ENCODE peak calls at places on chromosomes 7 and 10, in eight cellular contexts. One of them, this sample, is unnamed.

GRCh38 chr7:136865777-136866176 is 2.7 kb upstream of the CHRM2 start:
- DNase-seq in hepatocyte: no peak
- DNase-seq in neural progenitor cell: no peak
- DNase-seq in GM23248: no peak
- DNase-seq in GM23338: no peak
- DNase-seq in HCT116: no peak
- DNase-seq in OCI-LY7: no peak
- DNase-seq in SK-N-SH: no peak
- DNase-seq in this sample: peak

GRCh38 chr10:45408421-45409319 is 34.7 kb downstream of the ALOX5 start:
- DNase-seq in HCT116: no peak
- DNase-seq in neural progenitor cell: no peak
- DNase-seq in GM23338: no peak
- DNase-seq in hepatocyte: no peak
- DNase-seq in GM23248: no peak
- DNase-seq in SK-N-SH: no peak
- DNase-seq in OCI-LY7: no peak
- DNase-seq in this sample: peak

GRCh38 chr10:112981553-112981952 is 31.5 kb downstream of the TCF7L2 start:
- DNase-seq in SK-N-SH: peak
- DNase-seq in OCI-LY7: peak
- DNase-seq in HCT116: no peak
- DNase-seq in GM23338: no peak
- DNase-seq in GM23248: no peak
- DNase-seq in neural progenitor cell: no peak
- DNase-seq in hepatocyte: no peak
- DNase-seq in this sample: peak

GRCh38 chr10:47114680-47115186 is 185.3 kb upstream of the GDF10 start:
- DNase-seq in GM23248: no peak
- DNase-seq in hepatocyte: no peak
- DNase-seq in GM23338: no peak
- DNase-seq in HCT116: no peak
- DNase-seq in SK-N-SH: no peak
- DNase-seq in neural progenitor cell: no peak
- DNase-seq in OCI-LY7: no peak
- DNase-seq in this sample: no peak

GRCh38 chr10:50593523-50593922 is 30.2 kb downstream of the SGMS1 start:
- DNase-seq in GM23248: peak
- DNase-seq in GM23338: no peak
- DNase-seq in hepatocyte: no peak
- DNase-seq in HCT116: no peak
- DNase-seq in OCI-LY7: no peak
- DNase-seq in neural progenitor cell: no peak
- DNase-seq in SK-N-SH: no peak
- DNase-seq in this sample: no peak

GRCh38 chr7:2017914-2018785 is 214.6 kb downstream of the MAD1L1 start:
- DNase-seq in GM23338: no peak
- DNase-seq in GM23248: no peak
- DNase-seq in SK-N-SH: peak
- DNase-seq in neural progenitor cell: no peak
- DNase-seq in HCT116: no peak
- DNase-seq in hepatocyte: no peak
- DNase-seq in OCI-LY7: no peak
- DNase-seq in this sample: no peak

GRCh38 chr7:26159243-26159642 is 7.2 kb downstream of the NFE2L3 start:
- DNase-seq in GM23248: no peak
- DNase-seq in OCI-LY7: no peak
- DNase-seq in GM23338: peak
- DNase-seq in SK-N-SH: no peak
- DNase-seq in HCT116: no peak
- DNase-seq in hepatocyte: no peak
- DNase-seq in neural progenitor cell: no peak
- DNase-seq in this sample: no peak

GRCh38 chr10:35448687-35449662 is 112.7 kb downstream of the CCNY start:
- DNase-seq in SK-N-SH: no peak
- DNase-seq in GM23248: no peak
- DNase-seq in OCI-LY7: no peak
- DNase-seq in hepatocyte: no peak
- DNase-seq in neural progenitor cell: no peak
- DNase-seq in GM23338: no peak
- DNase-seq in HCT116: no peak
- DNase-seq in this sample: no peak

GRCh38 chr7:158028971-158029370 is 558.7 kb downstream of the PTPRN2 start:
- DNase-seq in HCT116: no peak
- DNase-seq in hepatocyte: no peak
- DNase-seq in GM23338: no peak
- DNase-seq in SK-N-SH: no peak
- DNase-seq in GM23248: no peak
- DNase-seq in neural progenitor cell: no peak
- DNase-seq in OCI-LY7: no peak
- DNase-seq in this sample: no peak

GRCh38 chr10:133258818-133259602 is 17.7 kb downstream of the ADAM8 start:
- DNase-seq in OCI-LY7: no peak
- DNase-seq in GM23248: peak
- DNase-seq in SK-N-SH: no peak
- DNase-seq in neural progenitor cell: no peak
- DNase-seq in GM23338: no peak
- DNase-seq in HCT116: peak
- DNase-seq in hepatocyte: peak
- DNase-seq in this sample: peak

GRCh38 chr10:48981310-48981907 is 41.8 kb upstream of the LRRC18 start:
- DNase-seq in neural progenitor cell: peak
- DNase-seq in GM23248: peak
- DNase-seq in SK-N-SH: peak
- DNase-seq in GM23338: peak
- DNase-seq in hepatocyte: peak
- DNase-seq in OCI-LY7: peak
- DNase-seq in HCT116: peak
- DNase-seq in this sample: peak

GRCh38 chr10:28294809-28295208 is 8.1 kb downstream of the MPP7 start:
- DNase-seq in GM23338: peak
- DNase-seq in OCI-LY7: peak
- DNase-seq in GM23248: no peak
- DNase-seq in neural progenitor cell: no peak
- DNase-seq in HCT116: no peak
- DNase-seq in SK-N-SH: no peak
- DNase-seq in hepatocyte: no peak
- DNase-seq in this sample: no peak

GRCh38 chr10:72250666-72251065 is 23.1 kb upstream of the DDIT4 start:
- DNase-seq in OCI-LY7: no peak
- DNase-seq in SK-N-SH: no peak
- DNase-seq in neural progenitor cell: no peak
- DNase-seq in HCT116: no peak
- DNase-seq in GM23248: peak
- DNase-seq in hepatocyte: peak
- DNase-seq in GM23338: no peak
- DNase-seq in this sample: peak

GRCh38 chr7:48087349-48087748 is 1.7 kb upstream of the UPP1 start:
- DNase-seq in OCI-LY7: peak
- DNase-seq in SK-N-SH: no peak
- DNase-seq in HCT116: no peak
- DNase-seq in GM23248: peak
- DNase-seq in neural progenitor cell: no peak
- DNase-seq in GM23338: peak
- DNase-seq in hepatocyte: no peak
- DNase-seq in this sample: peak

DNA sequence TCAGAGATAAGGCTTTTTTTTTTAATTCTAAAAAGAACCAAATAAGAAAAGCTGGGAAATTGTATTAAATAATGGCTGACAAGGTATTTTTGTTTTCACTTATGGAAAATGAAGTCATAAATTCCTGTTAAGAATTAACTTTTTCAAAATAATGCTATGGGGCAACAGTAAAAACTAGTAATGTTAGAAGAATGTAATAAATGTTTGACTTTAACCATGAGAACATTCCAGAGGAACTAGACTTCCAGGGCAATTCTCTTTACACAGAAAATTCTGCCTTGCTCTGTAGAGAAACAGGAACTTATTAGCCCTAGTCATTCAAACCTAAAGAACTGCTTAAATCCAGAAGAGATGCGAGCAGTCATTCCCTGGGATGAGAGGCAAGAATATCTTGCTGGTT is 571.1 kb downstream of the IPMK start:
- DNase-seq in SK-N-SH: no peak
- DNase-seq in GM23338: no peak
- DNase-seq in HCT116: no peak
- DNase-seq in GM23248: peak
- DNase-seq in neural progenitor cell: no peak
- DNase-seq in OCI-LY7: no peak
- DNase-seq in hepatocyte: peak
- DNase-seq in this sample: no peak
- TF ChIP-seq EZH2phosphoT487 in SK-N-SH: no peak
- TF ChIP-seq EZH2phosphoT487 in GM23338: no peak
- TF ChIP-seq EZH2phosphoT487 in HCT116: no peak
- TF ChIP-seq EZH2phosphoT487 in GM23248: no peak
- TF ChIP-seq EZH2phosphoT487 in neural progenitor cell: no peak
- TF ChIP-seq EZH2phosphoT487 in OCI-LY7: no peak
- TF ChIP-seq EZH2phosphoT487 in hepatocyte: no peak
- TF ChIP-seq EZH2phosphoT487 in this sample: no peak

DNA sequence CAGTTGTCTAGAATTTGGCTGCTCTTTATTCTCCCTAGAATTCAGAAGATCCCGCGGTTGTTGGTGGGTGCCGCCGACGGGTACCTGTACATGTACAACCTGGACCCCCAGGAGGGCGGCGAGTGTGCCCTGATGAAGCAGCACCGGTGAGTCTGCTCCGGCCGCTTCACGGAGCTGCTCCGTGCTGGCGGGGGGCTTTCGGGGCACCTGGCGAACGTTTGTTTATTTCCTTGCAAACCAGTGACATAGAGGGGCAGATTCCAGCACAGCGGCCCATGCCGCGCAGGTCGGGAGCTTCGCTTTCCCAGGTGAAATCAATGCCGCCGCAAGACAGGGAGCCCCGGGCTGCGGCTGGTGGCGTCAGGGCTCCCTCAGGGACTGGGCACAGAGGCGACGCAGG is 38.0 kb downstream of the WIPI2 start:
- DNase-seq in GM23338: no peak
- DNase-seq in SK-N-SH: no peak
- DNase-seq in GM23248: no peak
- DNase-seq in OCI-LY7: no peak
- DNase-seq in hepatocyte: no peak
- DNase-seq in neural progenitor cell: no peak
- DNase-seq in HCT116: no peak
- DNase-seq in this sample: no peak
- TF ChIP-seq EZH2phosphoT487 in GM23338: no peak
- TF ChIP-seq EZH2phosphoT487 in SK-N-SH: no peak
- TF ChIP-seq EZH2phosphoT487 in GM23248: no peak
- TF ChIP-seq EZH2phosphoT487 in OCI-LY7: no peak
- TF ChIP-seq EZH2phosphoT487 in hepatocyte: no peak
- TF ChIP-seq EZH2phosphoT487 in neural progenitor cell: no peak
- TF ChIP-seq EZH2phosphoT487 in HCT116: no peak
- TF ChIP-seq EZH2phosphoT487 in this sample: no peak

GRCh38 chr7:35714862-35715261 is 19.9 kb upstream of the HERPUD2 start:
- DNase-seq in GM23248: no peak
- DNase-seq in HCT116: no peak
- DNase-seq in neural progenitor cell: no peak
- DNase-seq in GM23338: peak
- DNase-seq in OCI-LY7: peak
- DNase-seq in SK-N-SH: no peak
- DNase-seq in hepatocyte: no peak
- DNase-seq in this sample: no peak
- TF ChIP-seq EZH2phosphoT487 in GM23248: no peak
- TF ChIP-seq EZH2phosphoT487 in HCT116: no peak
- TF ChIP-seq EZH2phosphoT487 in neural progenitor cell: no peak
- TF ChIP-seq EZH2phosphoT487 in GM23338: no peak
- TF ChIP-seq EZH2phosphoT487 in OCI-LY7: no peak
- TF ChIP-seq EZH2phosphoT487 in SK-N-SH: no peak
- TF ChIP-seq EZH2phosphoT487 in hepatocyte: no peak
- TF ChIP-seq EZH2phosphoT487 in this sample: no peak

DNA sequence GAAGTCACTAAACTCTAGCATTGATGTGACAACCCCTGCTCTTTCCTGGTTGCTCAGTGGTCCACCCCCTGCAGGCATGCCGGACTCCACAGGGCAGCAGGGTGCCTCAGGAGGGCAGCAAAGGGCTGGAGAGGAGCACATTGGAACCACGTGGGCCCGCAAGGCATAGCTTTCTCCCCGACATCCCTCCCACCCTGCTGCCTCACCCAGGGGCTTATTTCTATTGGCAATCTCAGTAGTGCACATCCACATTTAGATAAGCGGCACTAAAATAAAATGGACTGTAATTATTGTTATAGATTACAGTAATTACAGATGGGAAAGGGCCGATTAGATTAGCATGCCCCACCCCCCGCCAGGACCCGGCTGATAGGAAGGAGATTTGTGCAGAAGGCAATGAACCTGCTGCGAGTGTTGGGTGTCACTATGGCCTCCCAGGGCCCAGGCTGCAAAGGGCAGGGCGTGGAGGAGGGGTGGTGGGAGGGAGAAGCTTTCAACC is 580.1 kb downstream of the GRID1 start:
- DNase-seq in SK-N-SH: peak
- DNase-seq in neural progenitor cell: peak
- DNase-seq in hepatocyte: peak
- DNase-seq in HCT116: peak
- DNase-seq in GM23248: no peak
- DNase-seq in OCI-LY7: peak
- DNase-seq in GM23338: peak
- DNase-seq in this sample: no peak
- TF ChIP-seq EZH2phosphoT487 in SK-N-SH: no peak
- TF ChIP-seq EZH2phosphoT487 in neural progenitor cell: no peak
- TF ChIP-seq EZH2phosphoT487 in hepatocyte: no peak
- TF ChIP-seq EZH2phosphoT487 in HCT116: no peak
- TF ChIP-seq EZH2phosphoT487 in GM23248: no peak
- TF ChIP-seq EZH2phosphoT487 in OCI-LY7: no peak
- TF ChIP-seq EZH2phosphoT487 in GM23338: no peak
- TF ChIP-seq EZH2phosphoT487 in this sample: no peak

GRCh38 chr10:130000918-130001317 is 36.8 kb upstream of the EBF3 start:
- DNase-seq in hepatocyte: no peak
- DNase-seq in OCI-LY7: no peak
- DNase-seq in neural progenitor cell: no peak
- DNase-seq in SK-N-SH: no peak
- DNase-seq in HCT116: no peak
- DNase-seq in GM23338: no peak
- DNase-seq in GM23248: no peak
- DNase-seq in this sample: no peak
- TF ChIP-seq EZH2phosphoT487 in hepatocyte: no peak
- TF ChIP-seq EZH2phosphoT487 in OCI-LY7: no peak
- TF ChIP-seq EZH2phosphoT487 in neural progenitor cell: no peak
- TF ChIP-seq EZH2phosphoT487 in SK-N-SH: no peak
- TF ChIP-seq EZH2phosphoT487 in HCT116: no peak
- TF ChIP-seq EZH2phosphoT487 in GM23338: no peak
- TF ChIP-seq EZH2phosphoT487 in GM23248: no peak
- TF ChIP-seq EZH2phosphoT487 in this sample: no peak

GRCh38 chr10:86178401-86179142 is 188.0 kb downstream of the GRID1 start:
- DNase-seq in neural progenitor cell: peak
- DNase-seq in hepatocyte: peak
- DNase-seq in GM23338: peak
- DNase-seq in GM23248: peak
- DNase-seq in OCI-LY7: peak
- DNase-seq in HCT116: peak
- DNase-seq in SK-N-SH: peak
- DNase-seq in this sample: no peak
- TF ChIP-seq EZH2phosphoT487 in neural progenitor cell: no peak
- TF ChIP-seq EZH2phosphoT487 in hepatocyte: no peak
- TF ChIP-seq EZH2phosphoT487 in GM23338: no peak
- TF ChIP-seq EZH2phosphoT487 in GM23248: no peak
- TF ChIP-seq EZH2phosphoT487 in OCI-LY7: no peak
- TF ChIP-seq EZH2phosphoT487 in HCT116: no peak
- TF ChIP-seq EZH2phosphoT487 in SK-N-SH: no peak
- TF ChIP-seq EZH2phosphoT487 in this sample: no peak

GRCh38 chr7:3277604-3278572 is 23.2 kb upstream of the SDK1 start:
- DNase-seq in GM23248: no peak
- DNase-seq in hepatocyte: no peak
- DNase-seq in SK-N-SH: no peak
- DNase-seq in neural progenitor cell: no peak
- DNase-seq in HCT116: no peak
- DNase-seq in GM23338: no peak
- DNase-seq in OCI-LY7: no peak
- DNase-seq in this sample: peak
- TF ChIP-seq EZH2phosphoT487 in GM23248: no peak
- TF ChIP-seq EZH2phosphoT487 in hepatocyte: no peak
- TF ChIP-seq EZH2phosphoT487 in SK-N-SH: no peak
- TF ChIP-seq EZH2phosphoT487 in neural progenitor cell: no peak
- TF ChIP-seq EZH2phosphoT487 in HCT116: no peak
- TF ChIP-seq EZH2phosphoT487 in GM23338: no peak
- TF ChIP-seq EZH2phosphoT487 in OCI-LY7: no peak
- TF ChIP-seq EZH2phosphoT487 in this sample: no peak